ENCODE peak calls at places on chromosomes 3 and 15, in six cellular contexts. One of them, this sample, is unnamed.

GRCh38 chr15:63054281-63054683 is 11.7 kb downstream of the TPM1 start:
- DNase-seq in neuronal stem cell: no peak
- DNase-seq in IMR-90: no peak
- DNase-seq in H9: no peak
- DNase-seq in mesenchymal stem cell: peak; percentile 75
- DNase-seq in H1: no peak
- DNase-seq in this sample: no peak

GRCh38 chr3:67362686-67363085 is 291.7 kb downstream of the SUCLG2 start:
- DNase-seq in neuronal stem cell: no peak
- DNase-seq in IMR-90: peak; percentile 21
- DNase-seq in H9: peak; percentile 32
- DNase-seq in mesenchymal stem cell: no peak
- DNase-seq in H1: no peak
- DNase-seq in this sample: peak; percentile 1

GRCh38 chr15:45087513-45087912 is 26.5 kb downstream of the DUOX2 start:
- DNase-seq in neuronal stem cell: no peak
- DNase-seq in IMR-90: no peak
- DNase-seq in H9: no peak
- DNase-seq in mesenchymal stem cell: no peak
- DNase-seq in H1: no peak
- DNase-seq in this sample: no peak

GRCh38 chr15:82880704-82881103 is 71.3 kb downstream of the WHAMM start:
- DNase-seq in neuronal stem cell: no peak
- DNase-seq in IMR-90: no peak
- DNase-seq in H9: no peak
- DNase-seq in mesenchymal stem cell: no peak
- DNase-seq in H1: no peak
- DNase-seq in this sample: no peak

GRCh38 chr3:146646251-146646650 is 41.1 kb upstream of the PLSCR5 start:
- DNase-seq in neuronal stem cell: no peak
- DNase-seq in IMR-90: no peak
- DNase-seq in H9: no peak
- DNase-seq in mesenchymal stem cell: peak; percentile 20
- DNase-seq in H1: no peak
- DNase-seq in this sample: no peak

GRCh38 chr3:108830991-108831390 is 8.4 kb downstream of the TRAT1 start:
- DNase-seq in neuronal stem cell: peak; percentile 32
- DNase-seq in IMR-90: no peak
- DNase-seq in H9: no peak
- DNase-seq in mesenchymal stem cell: no peak
- DNase-seq in H1: no peak
- DNase-seq in this sample: peak; percentile 21

GRCh38 chr15:79960502-79961217 is 10.3 kb downstream of the BCL2A1 start:
- DNase-seq in neuronal stem cell: no peak
- DNase-seq in IMR-90: peak; percentile 28
- DNase-seq in H9: no peak
- DNase-seq in mesenchymal stem cell: peak; percentile 12
- DNase-seq in H1: no peak
- DNase-seq in this sample: peak; percentile 31

GRCh38 chr3:49611714-49612113 is 57.4 kb downstream of the BSN start:
- DNase-seq in neuronal stem cell: no peak
- DNase-seq in IMR-90: no peak
- DNase-seq in H9: no peak
- DNase-seq in mesenchymal stem cell: no peak
- DNase-seq in H1: no peak
- DNase-seq in this sample: no peak

GRCh38 chr3:43582876-43583275 is 38.9 kb downstream of the ANO10 start:
- DNase-seq in neuronal stem cell: no peak
- DNase-seq in IMR-90: peak; percentile 8
- DNase-seq in H9: no peak
- DNase-seq in mesenchymal stem cell: no peak
- DNase-seq in H1: no peak
- DNase-seq in this sample: no peak

GRCh38 chr3:157151627-157152026 is 8.3 kb downstream of the CCNL1 start:
- DNase-seq in neuronal stem cell: no peak
- DNase-seq in IMR-90: no peak
- DNase-seq in H9: no peak
- DNase-seq in mesenchymal stem cell: peak; percentile 49
- DNase-seq in H1: no peak
- DNase-seq in this sample: peak; percentile 12

GRCh38 chr15:89531796-89532537 is 35.6 kb upstream of the RHCG start:
- DNase-seq in neuronal stem cell: no peak
- DNase-seq in IMR-90: no peak
- DNase-seq in H9: no peak
- DNase-seq in mesenchymal stem cell: no peak
- DNase-seq in H1: no peak
- DNase-seq in this sample: no peak

GRCh38 chr15:50137330-50137761 is 18.3 kb upstream of the ATP8B4 start:
- DNase-seq in neuronal stem cell: no peak
- DNase-seq in IMR-90: peak; percentile 99
- DNase-seq in H9: no peak
- DNase-seq in mesenchymal stem cell: peak; percentile 99
- DNase-seq in H1: no peak
- DNase-seq in this sample: peak; percentile 98

GRCh38 chr3:11323827-11324226 is 51.6 kb downstream of the ATG7 start:
- DNase-seq in neuronal stem cell: no peak
- DNase-seq in IMR-90: peak; percentile 44
- DNase-seq in H9: no peak
- DNase-seq in mesenchymal stem cell: no peak
- DNase-seq in H1: no peak
- DNase-seq in this sample: no peak

GRCh38 chr3:141410408-141410807 is 42.1 kb downstream of the ZBTB38 start:
- DNase-seq in neuronal stem cell: no peak
- DNase-seq in IMR-90: peak; percentile 83
- DNase-seq in H9: no peak
- DNase-seq in mesenchymal stem cell: peak; percentile 79
- DNase-seq in H1: no peak
- DNase-seq in this sample: no peak

GRCh38 chr3:32392530-32393302 is 1.1 kb downstream of the CMTM7 start:
- DNase-seq in neuronal stem cell: no peak
- DNase-seq in IMR-90: peak; percentile 77
- DNase-seq in H9: no peak
- DNase-seq in mesenchymal stem cell: peak; percentile 67
- DNase-seq in H1: no peak
- DNase-seq in this sample: peak; percentile 21

GRCh38 chr3:16840111-16840444 is 44.7 kb upstream of the PLCL2 start:
- DNase-seq in neuronal stem cell: no peak
- DNase-seq in IMR-90: no peak
- DNase-seq in H9: no peak
- DNase-seq in mesenchymal stem cell: no peak
- DNase-seq in H1: no peak
- DNase-seq in this sample: no peak

GRCh38 chr15:90906181-90906849 is 3.2 kb downstream of the MAN2A2 start:
- DNase-seq in neuronal stem cell: no peak
- DNase-seq in IMR-90: no peak
- DNase-seq in H9: no peak
- DNase-seq in mesenchymal stem cell: no peak
- DNase-seq in H1: no peak
- DNase-seq in this sample: no peak

GRCh38 chr3:82087958-82088357 is 326.5 kb upstream of the GBE1 start:
- DNase-seq in neuronal stem cell: no peak
- DNase-seq in IMR-90: peak; percentile 67
- DNase-seq in H9: no peak
- DNase-seq in mesenchymal stem cell: peak; percentile 49
- DNase-seq in H1: no peak
- DNase-seq in this sample: peak; percentile 83

GRCh38 chr3:161409069-161409468 is 37.8 kb upstream of the SPTSSB start:
- DNase-seq in neuronal stem cell: peak; percentile 32
- DNase-seq in IMR-90: peak; percentile 23
- DNase-seq in H9: no peak
- DNase-seq in mesenchymal stem cell: peak; percentile 47
- DNase-seq in H1: no peak
- DNase-seq in this sample: peak; percentile 57

GRCh38 chr3:120129718-120130117 is 35.5 kb upstream of the GSK3B start:
- DNase-seq in neuronal stem cell: no peak
- DNase-seq in IMR-90: peak; percentile 57
- DNase-seq in H9: no peak
- DNase-seq in mesenchymal stem cell: no peak
- DNase-seq in H1: no peak
- DNase-seq in this sample: no peak

GRCh38 chr15:59169337-59169736 is 37.3 kb upstream of the LDHAL6B start:
- DNase-seq in neuronal stem cell: no peak
- DNase-seq in IMR-90: peak; percentile 86
- DNase-seq in H9: no peak
- DNase-seq in mesenchymal stem cell: peak; percentile 93
- DNase-seq in H1: no peak
- DNase-seq in this sample: no peak

GRCh38 chr3:153438275-153438674 is 276.2 kb downstream of the RAP2B start:
- DNase-seq in neuronal stem cell: no peak
- DNase-seq in IMR-90: no peak
- DNase-seq in H9: no peak
- DNase-seq in mesenchymal stem cell: no peak
- DNase-seq in H1: no peak
- DNase-seq in this sample: no peak

GRCh38 chr15:39835550-39835949 is 52.9 kb upstream of the FSIP1 start:
- DNase-seq in neuronal stem cell: no peak
- DNase-seq in IMR-90: no peak
- DNase-seq in H9: no peak
- DNase-seq in mesenchymal stem cell: peak; percentile 20
- DNase-seq in H1: no peak
- DNase-seq in this sample: peak; percentile 12

GRCh38 chr3:195900426-195901355 is 7.7 kb downstream of the TNK2 start:
- DNase-seq in neuronal stem cell: no peak
- DNase-seq in IMR-90: peak; percentile 54
- DNase-seq in H9: no peak
- DNase-seq in mesenchymal stem cell: no peak
- DNase-seq in H1: no peak
- DNase-seq in this sample: no peak

GRCh38 chr3:28940530-28940929 is 340.3 kb upstream of the RBMS3 start:
- DNase-seq in neuronal stem cell: no peak
- DNase-seq in IMR-90: peak; percentile 92
- DNase-seq in H9: no peak
- DNase-seq in mesenchymal stem cell: peak; percentile 90
- DNase-seq in H1: no peak
- DNase-seq in this sample: no peak

GRCh38 chr3:136281966-136282554 is 31.9 kb downstream of the PCCB start:
- DNase-seq in neuronal stem cell: no peak
- DNase-seq in IMR-90: no peak
- DNase-seq in H9: no peak
- DNase-seq in mesenchymal stem cell: no peak
- DNase-seq in H1: no peak
- DNase-seq in this sample: no peak

GRCh38 chr3:136279092-136279491 is 29.0 kb downstream of the PCCB start:
- DNase-seq in neuronal stem cell: no peak
- DNase-seq in IMR-90: no peak
- DNase-seq in H9: no peak
- DNase-seq in mesenchymal stem cell: no peak
- DNase-seq in H1: no peak
- DNase-seq in this sample: no peak

GRCh38 chr3:136277634-136278033 is 27.5 kb downstream of the PCCB start:
- DNase-seq in neuronal stem cell: no peak
- DNase-seq in IMR-90: no peak
- DNase-seq in H9: peak; percentile 91
- DNase-seq in mesenchymal stem cell: no peak
- DNase-seq in H1: peak; percentile 46
- DNase-seq in this sample: peak; percentile 82

GRCh38 chr3:136283627-136284026 is 33.5 kb downstream of the PCCB start:
- DNase-seq in neuronal stem cell: no peak
- DNase-seq in IMR-90: peak; percentile 50
- DNase-seq in H9: no peak
- DNase-seq in mesenchymal stem cell: no peak
- DNase-seq in H1: no peak
- DNase-seq in this sample: peak; percentile 33

GRCh38 chr3:136280961-136281360 is 30.8 kb downstream of the PCCB start:
- DNase-seq in neuronal stem cell: no peak
- DNase-seq in IMR-90: no peak
- DNase-seq in H9: no peak
- DNase-seq in mesenchymal stem cell: no peak
- DNase-seq in H1: no peak
- DNase-seq in this sample: no peak
- H4K91ac ChIP-seq in neuronal stem cell: no peak overlapping the region
- H4K91ac ChIP-seq in IMR-90: no peak overlapping the region
- H4K91ac ChIP-seq in H9: no peak overlapping the region
- H4K91ac ChIP-seq in mesenchymal stem cell: no peak overlapping the region
- H4K91ac ChIP-seq in H1: no peak overlapping the region
- H4K91ac ChIP-seq in this sample: no peak overlapping the region

GRCh38 chr3:187522293-187522692 is 147.9 kb downstream of the SST start:
- DNase-seq in neuronal stem cell: no peak
- DNase-seq in IMR-90: no peak
- DNase-seq in H9: no peak
- DNase-seq in mesenchymal stem cell: no peak
- DNase-seq in H1: no peak
- DNase-seq in this sample: no peak

GRCh38 chr3:187521546-187521945 is 148.6 kb downstream of the SST start:
- DNase-seq in neuronal stem cell: no peak
- DNase-seq in IMR-90: no peak
- DNase-seq in H9: no peak
- DNase-seq in mesenchymal stem cell: no peak
- DNase-seq in H1: no peak
- DNase-seq in this sample: no peak

GRCh38 chr3:187519428-187519890 is 150.7 kb downstream of the SST start:
- DNase-seq in neuronal stem cell: peak; percentile 32
- DNase-seq in IMR-90: no peak
- DNase-seq in H9: peak; percentile 67
- DNase-seq in mesenchymal stem cell: no peak
- DNase-seq in H1: peak; percentile 41
- DNase-seq in this sample: no peak

GRCh38 chr3:187518616-187519015 is 150.4 kb downstream of the RTP4 start:
- DNase-seq in neuronal stem cell: no peak
- DNase-seq in IMR-90: no peak
- DNase-seq in H9: no peak
- DNase-seq in mesenchymal stem cell: no peak
- DNase-seq in H1: no peak
- DNase-seq in this sample: no peak

GRCh38 chr3:187520027-187520945 is 149.9 kb downstream of the SST start:
- DNase-seq in neuronal stem cell: no peak
- DNase-seq in IMR-90: no peak
- DNase-seq in H9: no peak
- DNase-seq in mesenchymal stem cell: no peak
- DNase-seq in H1: no peak
- DNase-seq in this sample: no peak
- H4K8ac ChIP-seq in neuronal stem cell: no peak overlapping the region
- H4K8ac ChIP-seq in IMR-90: no peak overlapping the region
- H4K8ac ChIP-seq in H9: no peak overlapping the region
- H4K8ac ChIP-seq in mesenchymal stem cell: no peak overlapping the region
- H4K8ac ChIP-seq in H1: no peak overlapping the region
- H4K8ac ChIP-seq in this sample: no peak overlapping the region

DNA sequence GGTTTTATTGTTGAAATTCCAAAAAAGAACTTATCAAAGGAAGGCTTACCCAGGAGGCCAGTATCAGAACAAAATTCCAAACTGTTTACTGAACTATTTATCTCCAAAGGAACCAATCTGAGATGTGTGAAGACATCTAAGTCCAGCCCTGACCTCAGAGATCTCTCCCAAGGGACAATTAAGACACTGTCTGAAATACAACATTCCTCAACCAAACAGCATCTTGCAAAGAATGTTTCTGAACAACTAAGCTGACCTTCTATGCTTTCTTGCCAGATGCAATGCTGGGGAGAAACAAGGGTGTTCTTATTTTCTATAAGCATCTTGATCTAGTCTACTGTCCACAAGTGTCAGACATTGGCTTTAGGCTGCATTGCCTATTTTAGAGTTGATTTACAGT is 13.6 kb downstream of the PDZRN3 start:
- DNase-seq in neuronal stem cell: no peak
- DNase-seq in IMR-90: peak; percentile 36
- DNase-seq in H9: no peak
- DNase-seq in mesenchymal stem cell: peak; percentile 52
- DNase-seq in H1: no peak
- DNase-seq in this sample: peak; percentile 16
- H4K91ac ChIP-seq in neuronal stem cell: no peak overlapping the region
- H4K91ac ChIP-seq in IMR-90: no peak overlapping the region
- H4K91ac ChIP-seq in H9: no peak overlapping the region
- H4K91ac ChIP-seq in mesenchymal stem cell: no peak overlapping the region
- H4K91ac ChIP-seq in H1: no peak overlapping the region
- H4K91ac ChIP-seq in this sample: no peak overlapping the region

GRCh38 chr3:58539636-58540035 is 2.6 kb upstream of the ACOX2 start:
- DNase-seq in neuronal stem cell: no peak
- DNase-seq in IMR-90: peak; percentile 19
- DNase-seq in H9: peak; percentile 4
- DNase-seq in mesenchymal stem cell: peak; percentile 51
- DNase-seq in H1: no peak
- DNase-seq in this sample: no peak
- H4K8ac ChIP-seq in neuronal stem cell: no peak overlapping the region
- H4K8ac ChIP-seq in IMR-90: no peak overlapping the region
- H4K8ac ChIP-seq in H9: no peak overlapping the region
- H4K8ac ChIP-seq in mesenchymal stem cell: no peak overlapping the region
- H4K8ac ChIP-seq in H1: no peak overlapping the region
- H4K8ac ChIP-seq in this sample: no peak overlapping the region